ENCODE peak calls at places on chromosomes 3 and 15, in four cellular contexts. V is activated gamma-delta T cell treated with anti-CD3 and anti-CD28 coated beads, Interleukin-2, amount 50 U/mL, for 16 hours; G is substantia nigra; C is ACHN. I is an unnamed sample.
A peak's percentile ranks its signal among the peaks of the same experiment; 100 is the strongest.

GRCh38 chr3:138114431-138114918 is 933 bp downstream of the DZIP1L start:
- DNase-seq in V (no peak), G (no peak), C (peak; percentile 42), I (no peak)

GRCh38 chr3:193553606-193554005 is 1.1 kb downstream of the ATP13A4 start:
- DNase-seq in C (no peak), V (no peak), G (no peak), I (no peak)

GRCh38 chr3:181757694-181758306 is 46.1 kb downstream of the SOX2 start:
- DNase-seq in V (no peak), G (no peak), C (no peak), I (no peak)

GRCh38 chr15:73326157-73326556 is 42.6 kb downstream of the HCN4 start:
- DNase-seq in G (no peak), C (no peak), V (no peak), I (no peak)

GRCh38 chr3:113559011-113559410 is 26.7 kb downstream of the SIDT1 start:
- DNase-seq in C (no peak), G (no peak), V (no peak), I (no peak)

GRCh38 chr3:153080778-153081240 is 81.2 kb upstream of the RAP2B start:
- DNase-seq in V (no peak), C (no peak), G (no peak), I (peak; percentile 29)

GRCh38 chr15:69848551-69849231 is 249.0 kb downstream of the TLE3 start:
- DNase-seq in G (no peak), V (no peak), C (no peak), I (no peak)

GRCh38 chr3:43690400-43691119 is at the start of gene ABHD5:
- DNase-seq in V (peak; percentile 93), G (peak; percentile 73), C (peak; percentile 94), I (peak; percentile 90)

GRCh38 chr15:71526061-71526460 is 284.3 kb upstream of the NR2E3 start:
- DNase-seq in C (no peak), G (no peak), V (no peak), I (no peak)

GRCh38 chr3:37864904-37865303 is 3.2 kb downstream of the CTDSPL start:
- DNase-seq in V (no peak), C (no peak), G (no peak), I (no peak)

GRCh38 chr3:169227911-169228310 is 435.6 kb downstream of the MECOM start:
- DNase-seq in G (no peak), V (no peak), C (no peak), I (no peak)

GRCh38 chr3:196057663-196058356 is 24.1 kb downstream of the TFRC start:
- DNase-seq in V (no peak), G (no peak), C (no peak), I (no peak)

GRCh38 chr3:127911421-127911931 is 3.6 kb upstream of the KBTBD12 start:
- DNase-seq in C (no peak), G (no peak), V (no peak), I (no peak)

GRCh38 chr3:125310623-125311076 is 64.5 kb downstream of the ZNF148 start:
- DNase-seq in G (no peak), V (peak; percentile 17), C (peak; percentile 27), I (no peak)

I was measured in D721Med.